ENCODE peak calls at places on chromosome 4, in six cellular contexts. P is CD4-positive, alpha-beta memory T cell; I is BE2C; R is A549; H is PC-3; G is esophagus muscularis mucosa. J is an unnamed sample. For H3K4me1 and H3K9me3, the result is how much of the 10 kb centered on the place peaks cover.

GRCh38 chr4:45580306-45580705 is 543.5 kb downstream of the GABRG1 start:
- DNase-seq in G (no peak), H (peak), I (no peak), P (no peak), R (no peak), J (no peak)

GRCh38 chr4:68074397-68074796 is 55.3 kb downstream of the TMPRSS11F start:
- DNase-seq in P (no peak), H (no peak), G (no peak), I (no peak), R (no peak), J (no peak)

GRCh38 chr4:139922625-139923024 is 231.4 kb downstream of the MAML3 start:
- DNase-seq in H (peak), I (peak), R (no peak), G (peak), P (no peak), J (no peak)

GRCh38 chr4:40548256-40548655 is 81.4 kb downstream of the RBM47 start:
- DNase-seq in R (no peak), P (no peak), G (no peak), H (no peak), I (no peak), J (no peak)

GRCh38 chr4:150078041-150078995 is at the start of gene DCLK2:
- DNase-seq in G (peak), R (peak), H (peak), P (no peak), I (peak), J (no peak)

GRCh38 chr4:95355021-95355420 is 193.8 kb downstream of the UNC5C start:
- DNase-seq in I (no peak), P (no peak), H (no peak), G (no peak), R (no peak), J (no peak)

GRCh38 chr4:75547647-75548387 is 8.0 kb upstream of the ODAPH start:
- DNase-seq in R (no peak), H (no peak), I (peak), G (no peak), P (no peak), J (no peak)

GRCh38 chr4:105422207-105422920 is 51.5 kb downstream of the PPA2 start:
- DNase-seq in R (no peak), G (no peak), H (no peak), P (no peak), I (no peak), J (no peak)

GRCh38 chr4:80611366-80611765 is 275.8 kb downstream of the CFAP299 start:
- DNase-seq in P (no peak), I (no peak), R (no peak), G (no peak), H (no peak), J (no peak)

GRCh38 chr4:99205104-99205979 is 13.7 kb downstream of the ADH6 start:
- DNase-seq in P (no peak), I (no peak), H (no peak), G (no peak), R (no peak), J (no peak)

GRCh38 chr4:5710962-5711478 is at the start of gene EVC:
- DNase-seq in R (peak), P (no peak), G (peak), I (peak), H (peak), J (no peak)

GRCh38 chr4:48342559-48342878 is 1.2 kb downstream of the SLAIN2 start:
- DNase-seq in I (no peak), H (no peak), R (no peak), P (no peak), G (no peak), J (no peak)

GRCh38 chr4:152460488-152460887 is 75.4 kb downstream of the FBXW7 start:
- DNase-seq in G (no peak), P (no peak), H (peak), I (no peak), R (no peak), J (no peak)

GRCh38 chr4:42048394-42048793 is 58.1 kb downstream of the SLC30A9 start:
- DNase-seq in I (no peak), R (peak), H (peak), P (no peak), G (no peak), J (no peak)

GRCh38 chr4:141126769-141127168 is 6.5 kb downstream of the RNF150 start:
- DNase-seq in G (no peak), I (no peak), P (no peak), R (no peak), H (no peak), J (no peak)

GRCh38 chr4:85740431-85740861 is 265.5 kb downstream of the ARHGAP24 start:
- DNase-seq in I (no peak), P (no peak), G (no peak), R (no peak), H (peak), J (no peak)

GRCh38 chr4:147772459-147772969 is 40.6 kb downstream of the ARHGAP10 start:
- DNase-seq in R (no peak), G (no peak), H (peak), I (no peak), P (no peak), J (no peak)

GRCh38 chr4:48093949-48094550 is 40.0 kb downstream of the TXK start:
- DNase-seq in H (peak), P (no peak), I (no peak), R (peak), G (no peak), J (no peak)

GRCh38 chr4:140637836-140638235 is 69.1 kb upstream of the UCP1 start:
- DNase-seq in G (no peak), H (peak), P (peak), I (peak), R (peak), J (no peak)

GRCh38 chr4:41573458-41574129 is 35.6 kb downstream of the LIMCH1 start:
- DNase-seq in G (no peak), H (peak), R (no peak), P (no peak), I (no peak), J (no peak)

DNA sequence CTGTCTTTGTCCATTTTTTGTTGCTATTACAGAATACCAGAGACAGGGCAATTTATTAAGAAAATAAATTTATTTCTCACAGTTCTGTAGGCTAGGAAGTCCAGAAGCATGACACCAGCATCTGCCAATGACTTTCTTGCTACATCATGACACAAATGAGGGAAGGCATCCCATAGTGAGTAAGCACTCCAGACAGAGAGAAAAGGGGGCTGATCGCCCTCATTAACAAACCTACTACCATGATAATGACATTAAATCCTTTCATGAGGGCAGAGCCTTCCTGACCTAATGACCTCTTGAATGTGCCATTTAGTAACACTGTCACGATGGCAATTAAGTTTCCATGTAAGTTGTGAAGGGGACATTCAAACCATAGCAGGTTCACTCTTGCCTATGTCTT is 20.1 kb downstream of the CCDC149 start:
- DNase-seq in P (no peak), H (no peak), G (no peak), I (no peak), R (no peak), J (no peak)
- H3K4me1 ChIP-seq in P (under half), H (under half), G (under half), I (under half), R (under half), J (under half)

DNA sequence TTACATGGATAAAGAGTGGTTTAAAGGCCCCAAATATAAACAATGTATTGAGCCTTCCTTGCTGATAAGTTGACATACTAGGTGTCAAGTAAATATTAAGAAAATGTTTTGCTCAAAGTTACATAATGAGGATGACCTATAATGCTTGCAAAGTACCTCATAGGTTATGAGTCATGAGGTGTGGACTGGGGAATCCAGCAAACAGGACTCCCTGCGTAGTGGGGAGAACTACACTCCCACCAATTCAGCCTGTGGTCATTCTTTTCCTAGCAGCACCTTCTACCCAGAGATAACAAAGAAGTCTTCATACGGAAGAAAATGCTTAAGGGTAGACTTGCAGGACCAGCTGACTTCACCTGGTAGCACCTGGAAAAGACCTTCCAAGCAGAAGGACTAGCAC is 418.9 kb upstream of the CPEB2 start:
- DNase-seq in G (no peak), I (no peak), H (peak), R (no peak), P (no peak), J (no peak)
- H3K9me3 ChIP-seq in G (under half), I (under half), H (under half), R (under half), P (under half), J (under half)

GRCh38 chr4:120432451-120432850 is 365.8 kb upstream of the MAD2L1 start:
- DNase-seq in P (no peak), G (no peak), H (no peak), R (no peak), I (no peak), J (no peak)
- H3K4me3 ChIP-seq in P (no peak), G (no peak), H (no peak), R (no peak), I (no peak), J (no peak)

DNA sequence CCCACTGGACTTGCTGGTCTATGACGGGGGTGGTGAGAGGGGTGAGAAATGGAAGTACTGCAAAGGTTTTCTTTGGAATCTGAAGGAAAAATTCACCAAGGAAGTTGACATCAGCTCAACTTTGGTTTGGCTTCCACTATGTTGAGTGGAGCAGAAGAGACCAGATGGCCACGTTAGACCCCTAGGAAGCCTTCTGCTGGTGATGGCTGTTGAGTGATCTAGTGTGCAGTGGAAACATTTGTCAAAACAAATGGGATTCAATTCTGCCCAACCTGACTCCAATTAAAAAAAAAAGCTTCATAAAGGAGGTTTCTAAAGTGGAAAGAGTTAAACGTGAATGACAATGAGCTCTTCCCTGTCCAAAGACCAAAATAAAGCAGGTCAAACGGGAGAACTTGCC is 25.7 kb downstream of the SEL1L3 start:
- DNase-seq in G (no peak), R (no peak), H (no peak), I (no peak), P (no peak), J (no peak)
- H3K4me1 ChIP-seq in G (under half), R (under half), H (under half), I (under half), P (under half), J (under half)

GRCh38 chr4:386708-387105 is 49.1 kb downstream of the ZNF141 start:
- DNase-seq in I (no peak), H (no peak), R (no peak), P (no peak), G (no peak), J (no peak)
- H3K9me3 ChIP-seq in I (under half), H (under half), R (under half), P (under half), G (half or more), J (under half)

GRCh38 chr4:100985576-100985975 is 361.8 kb downstream of the PPP3CA start:
- DNase-seq in I (no peak), G (no peak), H (no peak), R (no peak), P (no peak), J (no peak)

GRCh38 chr4:100982345-100982744 is 365.0 kb downstream of the PPP3CA start:
- DNase-seq in H (no peak), R (no peak), P (no peak), G (no peak), I (no peak), J (no peak)

GRCh38 chr4:100984901-100985300 is 362.4 kb downstream of the PPP3CA start:
- DNase-seq in P (no peak), R (no peak), I (no peak), H (peak), G (no peak), J (no peak)

GRCh38 chr4:100981447-100982204 is 365.7 kb downstream of the PPP3CA start:
- DNase-seq in I (no peak), G (no peak), R (no peak), P (no peak), H (no peak), J (no peak)

GRCh38 chr4:100983426-100983825 is 363.9 kb downstream of the PPP3CA start:
- DNase-seq in G (no peak), I (no peak), R (no peak), P (no peak), H (no peak), J (no peak)
- H3K4me3 ChIP-seq in G (no peak), I (no peak), R (no peak), P (no peak), H (no peak), J (no peak)

DNA sequence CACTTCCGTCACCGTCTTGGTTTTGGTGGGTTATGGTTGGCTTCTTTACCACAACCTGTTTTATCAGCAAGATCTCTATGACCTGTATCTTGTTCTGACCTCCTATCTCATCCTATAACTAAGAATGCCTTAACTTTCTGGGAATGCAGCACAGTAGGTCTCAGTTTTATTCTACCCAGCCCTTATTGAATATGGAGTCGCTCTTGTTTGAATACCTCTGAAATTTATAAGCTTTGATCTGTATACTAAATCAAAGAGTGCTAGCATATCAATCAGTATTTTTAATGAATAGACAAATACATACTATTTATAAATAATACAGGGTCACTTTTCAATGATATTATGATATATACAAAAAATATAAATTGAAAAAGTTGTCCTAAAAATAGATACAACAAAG is 690.0 kb downstream of the TRAM1L1 start:
- DNase-seq in H (no peak), I (no peak), R (no peak), G (no peak), P (no peak), J (no peak)
- H3K4me1 ChIP-seq in H (under half), I (under half), R (under half), G (under half), P (under half), J (under half)

DNA sequence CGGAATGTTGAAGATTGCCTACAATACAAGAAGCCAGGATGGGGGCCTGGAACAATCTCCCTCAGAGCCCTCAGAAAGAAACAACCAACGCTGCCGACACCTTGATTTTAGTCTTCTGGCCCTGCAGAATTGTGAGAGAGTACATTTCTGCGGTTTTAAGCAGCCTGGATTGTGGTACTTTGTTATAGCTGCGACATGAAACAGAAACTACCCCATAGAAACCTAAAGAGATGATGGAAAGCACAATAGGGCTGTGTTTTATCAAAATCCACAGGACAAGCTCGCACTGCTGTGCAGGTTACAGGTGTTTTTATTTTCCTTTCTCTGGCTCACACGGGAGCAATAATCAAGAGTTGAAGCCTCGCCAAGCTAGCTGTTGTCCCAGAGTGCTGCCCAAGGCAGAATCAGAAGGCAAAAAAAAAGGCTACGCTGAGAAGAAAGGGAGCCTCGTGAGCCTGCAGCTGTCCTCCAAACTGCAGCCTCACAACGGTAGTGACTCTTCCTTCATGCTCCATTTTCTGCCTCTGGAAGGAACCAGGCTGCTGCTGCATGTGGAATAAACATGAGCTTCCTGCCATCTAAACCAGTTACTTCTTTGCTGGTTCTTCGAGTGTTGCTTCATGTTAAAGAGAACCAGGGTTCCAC is 232.4 kb downstream of the LDB2 start:
- DNase-seq in P (no peak), G (no peak), R (no peak), H (no peak), I (no peak), J (no peak)
- H3K9me3 ChIP-seq in P (under half), G (under half), R (under half), H (under half), I (under half), J (under half)